ENCODE peak calls at places on chromosomes 6 and 20, in five cellular contexts. One of them, this sample, is unnamed.

GRCh38 chr20:8043687-8044278 is 24.2 kb upstream of the TMX4 start:
- DNase-seq in tibial artery: no peak
- DNase-seq in AG04450: no peak
- DNase-seq in HCT116: peak; percentile 60
- DNase-seq in heart left ventricle: peak; percentile 30
- DNase-seq in this sample: peak; percentile 55

GRCh38 chr6:79630883-79631799 is at the start of gene SH3BGRL2:
- DNase-seq in tibial artery: peak; percentile 60
- DNase-seq in AG04450: peak; percentile 24
- DNase-seq in HCT116: peak; percentile 46
- DNase-seq in heart left ventricle: peak; percentile 73
- DNase-seq in this sample: peak; percentile 72

GRCh38 chr6:36875250-36875633 is 639 bp upstream of the PPIL1 start:
- DNase-seq in HCT116: no peak
- DNase-seq in AG04450: no peak
- DNase-seq in tibial artery: no peak
- DNase-seq in heart left ventricle: no peak
- DNase-seq in this sample: no peak

GRCh38 chr6:134003542-134003951 is 48.9 kb downstream of the SLC2A12 start:
- DNase-seq in heart left ventricle: no peak
- DNase-seq in tibial artery: no peak
- DNase-seq in HCT116: no peak
- DNase-seq in AG04450: no peak
- DNase-seq in this sample: peak; percentile 72

GRCh38 chr6:111758608-111759293 is 114.5 kb downstream of the FYN start:
- DNase-seq in HCT116: no peak
- DNase-seq in tibial artery: no peak
- DNase-seq in AG04450: no peak
- DNase-seq in heart left ventricle: no peak
- DNase-seq in this sample: no peak

GRCh38 chr6:52981215-52981910 is 13.7 kb downstream of the GSTA4 start:
- DNase-seq in heart left ventricle: no peak
- DNase-seq in AG04450: no peak
- DNase-seq in HCT116: no peak
- DNase-seq in tibial artery: no peak
- DNase-seq in this sample: no peak

GRCh38 chr20:49741940-49742339 is 28.3 kb upstream of the B4GALT5 start:
- DNase-seq in HCT116: no peak
- DNase-seq in AG04450: no peak
- DNase-seq in tibial artery: no peak
- DNase-seq in heart left ventricle: no peak
- DNase-seq in this sample: no peak

GRCh38 chr6:119830494-119831295 is 481.1 kb upstream of the MAN1A1 start:
- DNase-seq in AG04450: no peak
- DNase-seq in heart left ventricle: no peak
- DNase-seq in tibial artery: no peak
- DNase-seq in HCT116: no peak
- DNase-seq in this sample: no peak

GRCh38 chr6:107493158-107494057 is 3.5 kb downstream of the SOBP start:
- DNase-seq in HCT116: no peak
- DNase-seq in heart left ventricle: peak; percentile 17
- DNase-seq in tibial artery: no peak
- DNase-seq in AG04450: peak; percentile 38
- DNase-seq in this sample: peak; percentile 37

GRCh38 chr6:160967833-160968232 is 23.7 kb upstream of the MAP3K4 start:
- DNase-seq in HCT116: no peak
- DNase-seq in heart left ventricle: no peak
- DNase-seq in tibial artery: no peak
- DNase-seq in AG04450: no peak
- DNase-seq in this sample: no peak

GRCh38 chr20:37575884-37576283 is 48.2 kb upstream of the BLCAP start:
- DNase-seq in tibial artery: no peak
- DNase-seq in AG04450: no peak
- DNase-seq in HCT116: no peak
- DNase-seq in heart left ventricle: no peak
- DNase-seq in this sample: no peak

GRCh38 chr20:48932375-48932941 is 10.9 kb downstream of the ARFGEF2 start:
- DNase-seq in heart left ventricle: no peak
- DNase-seq in tibial artery: no peak
- DNase-seq in AG04450: no peak
- DNase-seq in HCT116: no peak
- DNase-seq in this sample: no peak

GRCh38 chr20:51687071-51687470 is 81.1 kb downstream of the ATP9A start:
- DNase-seq in HCT116: peak; percentile 63
- DNase-seq in heart left ventricle: no peak
- DNase-seq in tibial artery: no peak
- DNase-seq in AG04450: no peak
- DNase-seq in this sample: peak; percentile 67

GRCh38 chr20:34583524-34583923 is 25.0 kb downstream of the MAP1LC3A start:
- DNase-seq in tibial artery: no peak
- DNase-seq in heart left ventricle: peak; percentile 42
- DNase-seq in AG04450: no peak
- DNase-seq in HCT116: no peak
- DNase-seq in this sample: no peak

GRCh38 chr6:137827977-137828815 is 38.9 kb upstream of the TNFAIP3 start:
- DNase-seq in HCT116: no peak
- DNase-seq in tibial artery: no peak
- DNase-seq in AG04450: no peak
- DNase-seq in heart left ventricle: no peak
- DNase-seq in this sample: no peak

GRCh38 chr20:54704032-54704635 is 228.7 kb downstream of the DOK5 start:
- DNase-seq in AG04450: no peak
- DNase-seq in heart left ventricle: no peak
- DNase-seq in HCT116: no peak
- DNase-seq in tibial artery: no peak
- DNase-seq in this sample: no peak

GRCh38 chr6:92623441-92623840 is 795.9 kb downstream of the EPHA7 start:
- DNase-seq in tibial artery: no peak
- DNase-seq in AG04450: no peak
- DNase-seq in heart left ventricle: no peak
- DNase-seq in HCT116: no peak
- DNase-seq in this sample: no peak

GRCh38 chr6:96761794-96762193 is 75.5 kb downstream of the GPR63 start:
- DNase-seq in heart left ventricle: no peak
- DNase-seq in tibial artery: no peak
- DNase-seq in HCT116: no peak
- DNase-seq in AG04450: no peak
- DNase-seq in this sample: no peak

GRCh38 chr6:66369407-66369806 is 662.4 kb upstream of the EYS start:
- DNase-seq in AG04450: no peak
- DNase-seq in heart left ventricle: no peak
- DNase-seq in tibial artery: no peak
- DNase-seq in HCT116: no peak
- DNase-seq in this sample: no peak

GRCh38 chr20:42749548-42749947 is 440.2 kb downstream of the PTPRT start:
- DNase-seq in HCT116: no peak
- DNase-seq in heart left ventricle: no peak
- DNase-seq in AG04450: no peak
- DNase-seq in tibial artery: no peak
- DNase-seq in this sample: no peak

GRCh38 chr20:46270977-46271744 is 37.1 kb downstream of the CDH22 start:
- DNase-seq in tibial artery: no peak
- DNase-seq in heart left ventricle: no peak
- DNase-seq in AG04450: no peak
- DNase-seq in HCT116: no peak
- DNase-seq in this sample: no peak

GRCh38 chr20:63186528-63187316 is 29.2 kb downstream of the YTHDF1 start:
- DNase-seq in heart left ventricle: no peak
- DNase-seq in AG04450: no peak
- DNase-seq in HCT116: peak; percentile 40
- DNase-seq in tibial artery: no peak
- DNase-seq in this sample: no peak

GRCh38 chr6:75842191-75842590 is 93.2 kb downstream of the MYO6 start:
- DNase-seq in tibial artery: no peak
- DNase-seq in HCT116: no peak
- DNase-seq in heart left ventricle: no peak
- DNase-seq in AG04450: peak; percentile 11
- DNase-seq in this sample: peak; percentile 22

GRCh38 chr6:169592558-169592957 is 109.3 kb downstream of the WDR27 start:
- DNase-seq in heart left ventricle: no peak
- DNase-seq in HCT116: no peak
- DNase-seq in AG04450: peak; percentile 13
- DNase-seq in tibial artery: no peak
- DNase-seq in this sample: peak; percentile 79

GRCh38 chr20:56443654-56444540 is 24.5 kb upstream of the RTF2 start:
- DNase-seq in AG04450: peak; percentile 59
- DNase-seq in heart left ventricle: no peak
- DNase-seq in HCT116: no peak
- DNase-seq in tibial artery: no peak
- DNase-seq in this sample: no peak

DNA sequence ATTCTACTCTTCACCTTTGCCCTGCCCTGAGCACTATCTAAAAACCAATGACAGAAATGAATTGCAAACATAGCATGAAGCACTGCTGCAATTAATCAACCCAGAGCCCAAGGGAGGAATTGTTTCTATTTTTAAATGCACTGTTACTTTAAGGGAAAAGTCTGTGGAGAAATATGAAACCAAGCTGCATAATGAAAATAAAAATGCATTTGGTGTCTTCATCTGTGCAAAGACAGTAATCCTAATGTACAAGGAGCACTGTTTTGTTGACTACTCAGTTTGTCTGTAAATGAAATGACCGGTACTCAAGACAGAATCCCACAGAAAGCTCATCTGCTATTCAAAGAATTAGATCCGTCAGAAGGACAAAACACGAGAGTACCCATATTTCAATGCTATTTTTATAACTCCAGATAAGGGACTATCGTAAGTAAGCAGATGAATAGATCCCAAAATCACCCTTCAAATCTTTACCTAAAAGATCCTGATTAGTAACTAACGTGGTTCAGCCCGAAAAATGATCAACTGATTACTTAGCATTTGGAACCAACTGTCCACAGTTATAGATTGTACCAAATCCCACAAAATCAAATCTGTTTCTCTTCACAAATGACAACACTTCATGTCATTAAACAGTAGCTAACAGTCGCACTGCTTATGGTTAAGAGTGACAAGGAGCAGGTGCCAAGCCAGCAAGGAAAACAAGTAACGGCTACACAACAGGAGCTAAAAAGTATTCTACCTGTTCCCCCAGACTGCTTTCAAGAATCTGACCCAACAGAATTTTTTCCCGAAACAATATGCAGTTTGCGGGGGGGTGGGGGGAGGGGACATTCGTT is 2.4 kb downstream of the KIF13A start:
- DNase-seq in heart left ventricle: no peak
- DNase-seq in HCT116: no peak
- DNase-seq in tibial artery: no peak
- DNase-seq in AG04450: no peak
- DNase-seq in this sample: no peak
- H3K4me3 ChIP-seq in heart left ventricle: peak overlapping the region; percentile 2
- H3K4me3 ChIP-seq in HCT116: no peak overlapping the region
- H3K4me3 ChIP-seq in tibial artery: peak overlapping the region; percentile 91
- H3K4me3 ChIP-seq in AG04450: peak overlapping the region; percentile 68
- H3K4me3 ChIP-seq in this sample: peak overlapping the region; percentile 17

GRCh38 chr20:23361108-23361650 is 803 bp upstream of the GZF1 start:
- DNase-seq in HCT116: no peak
- DNase-seq in AG04450: no peak
- DNase-seq in tibial artery: no peak
- DNase-seq in heart left ventricle: no peak
- DNase-seq in this sample: no peak
- TF ChIP-seq CTCF in HCT116: no peak
- TF ChIP-seq CTCF in AG04450: no peak
- TF ChIP-seq CTCF in tibial artery: no peak
- TF ChIP-seq CTCF in heart left ventricle: peak; percentile 20
- TF ChIP-seq CTCF in this sample: no peak

GRCh38 chr20:2875690-2876203 is 2.5 kb downstream of the PTPRA start:
- DNase-seq in tibial artery: no peak
- DNase-seq in AG04450: no peak
- DNase-seq in heart left ventricle: no peak
- DNase-seq in HCT116: no peak
- DNase-seq in this sample: no peak

GRCh38 chr20:2873747-2874041 is 413 bp downstream of the PTPRA start:
- DNase-seq in AG04450: no peak
- DNase-seq in HCT116: no peak
- DNase-seq in tibial artery: peak; percentile 36
- DNase-seq in heart left ventricle: peak; percentile 70
- DNase-seq in this sample: peak; percentile 23

GRCh38 chr20:2873010-2873746 is at the start of gene PTPRA:
- DNase-seq in heart left ventricle: peak; percentile 95
- DNase-seq in AG04450: peak; percentile 56
- DNase-seq in tibial artery: peak; percentile 90
- DNase-seq in HCT116: peak; percentile 78
- DNase-seq in this sample: peak; percentile 90

GRCh38 chr20:2872304-2873009 is 824 bp upstream of the PTPRA start:
- DNase-seq in tibial artery: peak; percentile 50
- DNase-seq in HCT116: no peak
- DNase-seq in heart left ventricle: peak; percentile 46
- DNase-seq in AG04450: no peak
- DNase-seq in this sample: peak; percentile 48

DNA sequence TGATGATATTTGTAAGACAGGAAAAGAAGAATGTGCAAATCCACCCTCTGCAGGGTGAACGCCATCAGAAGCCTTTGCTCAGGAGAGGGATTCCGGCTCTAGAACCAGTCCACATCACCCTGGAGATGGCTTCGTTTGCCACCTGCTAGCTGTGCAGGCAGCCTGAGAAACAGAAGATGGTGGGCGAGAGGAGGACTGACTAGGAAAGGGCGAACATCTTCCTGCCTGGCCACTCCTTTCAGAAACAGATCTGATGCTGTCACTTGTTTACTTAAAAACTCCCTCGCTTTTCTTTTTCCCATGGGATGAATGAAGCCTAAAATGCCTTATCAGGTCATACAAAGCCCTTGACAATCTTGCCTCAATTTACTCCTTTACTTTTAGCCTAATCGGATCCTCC is 1.2 kb downstream of the PTPRA start:
- DNase-seq in tibial artery: no peak
- DNase-seq in AG04450: no peak
- DNase-seq in heart left ventricle: no peak
- DNase-seq in HCT116: no peak
- DNase-seq in this sample: peak; percentile 12
- H3K4me3 ChIP-seq in tibial artery: peak overlapping the region; percentile 94
- H3K4me3 ChIP-seq in AG04450: peak overlapping the region; percentile 85
- H3K4me3 ChIP-seq in heart left ventricle: peak overlapping the region; percentile 80
- H3K4me3 ChIP-seq in HCT116: peak overlapping the region; percentile 93
- H3K4me3 ChIP-seq in this sample: peak overlapping the region; percentile 89

GRCh38 chr6:127606131-127606562 is 29.2 kb downstream of the C6orf58 start:
- DNase-seq in HCT116: peak; percentile 41
- DNase-seq in tibial artery: no peak
- DNase-seq in heart left ventricle: no peak
- DNase-seq in AG04450: no peak
- DNase-seq in this sample: peak; percentile 59
- TF ChIP-seq CTCF in HCT116: peak; percentile 45
- TF ChIP-seq CTCF in tibial artery: no peak
- TF ChIP-seq CTCF in heart left ventricle: no peak
- TF ChIP-seq CTCF in AG04450: peak; percentile 36
- TF ChIP-seq CTCF in this sample: peak; percentile 37